ENCODE peak calls at places on chromosomes 7 and 10, in ten cellular contexts. X, I, L, W, S, H, B, T, R and G are unnamed samples.

GRCh38 chr10:11884706-11885423 is 61.7 kb downstream of the PROSER2 start:
- DNase-seq in L (no peak), S (no peak), H (no peak), B (peak; percentile 85), R (no peak), T (no peak), W (no peak), I (no peak), X (no peak), G (no peak)

GRCh38 chr10:124043310-124044142 is 49.9 kb downstream of the CHST15 start:
- DNase-seq in S (no peak), L (no peak), W (no peak), H (peak; percentile 77), T (no peak), B (peak; percentile 67), X (no peak), I (no peak), R (no peak), G (no peak)

GRCh38 chr7:83484266-83484665 is 164.7 kb downstream of the SEMA3E start:
- DNase-seq in I (no peak), X (no peak), W (no peak), T (no peak), B (peak; percentile 72), R (no peak), S (no peak), L (no peak), H (no peak), G (no peak)

GRCh38 chr10:113169853-113170455 is 219.9 kb downstream of the TCF7L2 start:
- DNase-seq in I (no peak), R (no peak), X (no peak), S (no peak), L (no peak), H (no peak), T (no peak), B (no peak), W (no peak), G (no peak)

GRCh38 chr10:58360412-58361004 is 24.7 kb upstream of the TFAM start:
- DNase-seq in B (peak; percentile 52), H (no peak), L (no peak), X (no peak), W (no peak), T (no peak), R (no peak), S (no peak), I (no peak), G (no peak)

GRCh38 chr7:120033114-120033513 is 239.9 kb upstream of the KCND2 start:
- DNase-seq in X (no peak), S (no peak), B (no peak), L (no peak), H (no peak), I (peak; percentile 17), W (peak; percentile 9), R (no peak), T (peak; percentile 66), G (no peak)

GRCh38 chr10:93379366-93380042 is 102.6 kb downstream of the MYOF start:
- DNase-seq in S (no peak), X (no peak), W (peak; percentile 86), I (peak; percentile 59), L (no peak), R (no peak), B (peak; percentile 78), T (no peak), H (no peak), G (no peak)

GRCh38 chr10:127090135-127090534 is 106.3 kb downstream of the INSYN2A start:
- DNase-seq in R (no peak), I (no peak), B (no peak), H (no peak), S (no peak), W (no peak), T (no peak), L (peak; percentile 58), X (no peak), G (no peak)

GRCh38 chr10:30000802-30001571 is 58.4 kb downstream of the JCAD start:
- DNase-seq in I (peak; percentile 95), T (no peak), H (no peak), W (peak; percentile 65), L (peak; percentile 70), X (no peak), S (no peak), R (peak; percentile 75), B (peak; percentile 12), G (no peak)

GRCh38 chr7:65238785-65239184 is 134.9 kb upstream of the ZNF92 start:
- DNase-seq in B (no peak), H (no peak), I (no peak), W (no peak), R (no peak), T (peak; percentile 13), X (no peak), L (no peak), S (no peak), G (no peak)

GRCh38 chr7:93697901-93698300 is 123.4 kb upstream of the CALCR start:
- DNase-seq in X (no peak), R (no peak), L (no peak), T (no peak), W (no peak), B (no peak), H (no peak), S (no peak), I (no peak), G (no peak)

GRCh38 chr7:147556317-147556716 is 1034.2 kb upstream of the C7orf33 start:
- DNase-seq in R (no peak), I (no peak), L (no peak), H (no peak), B (no peak), W (no peak), X (no peak), T (no peak), S (no peak), G (no peak)

GRCh38 chr10:18658301-18658991 is 785 bp upstream of the ARL5B start:
- DNase-seq in R (peak; percentile 18), S (no peak), X (no peak), B (peak; percentile 24), I (peak; percentile 60), W (peak; percentile 16), H (peak; percentile 27), L (peak; percentile 40), T (no peak), G (no peak)

GRCh38 chr10:116101616-116102015 is 171.4 kb downstream of the GFRA1 start:
- DNase-seq in X (no peak), L (no peak), S (no peak), T (no peak), I (no peak), B (no peak), H (no peak), R (no peak), W (no peak), G (no peak)

GRCh38 chr7:81284576-81284975 is 365.7 kb upstream of the SEMA3C start:
- DNase-seq in W (peak; percentile 68), I (peak; percentile 54), B (peak; percentile 77), L (no peak), X (no peak), S (no peak), H (no peak), T (no peak), R (no peak), G (no peak)

GRCh38 chr10:92142512-92142911 is 148.4 kb downstream of the CPEB3 start:
- DNase-seq in L (no peak), B (no peak), X (no peak), T (no peak), I (no peak), H (peak; percentile 27), S (no peak), W (no peak), R (no peak), G (no peak)
- TF ChIP-seq CTCF in L (no peak), B (peak; percentile 6), X (no peak), T (no peak), I (peak; percentile 6), H (peak; percentile 60), S (no peak), W (peak; percentile 38), R (no peak), G (peak; percentile 35)

GRCh38 chr10:61187601-61188000 is 243.6 kb upstream of the RHOBTB1 start:
- DNase-seq in H (no peak), B (no peak), R (no peak), S (no peak), L (no peak), T (no peak), I (no peak), X (no peak), W (no peak), G (no peak)
- TF ChIP-seq CTCF in H (no peak), B (no peak), R (no peak), S (no peak), L (no peak), T (no peak), I (no peak), X (no peak), W (no peak), G (no peak)

GRCh38 chr10:109852718-109853037 is 70.6 kb downstream of the XPNPEP1 start:
- DNase-seq in T (no peak), B (no peak), S (no peak), L (no peak), H (no peak), R (no peak), W (no peak), I (no peak), X (no peak), G (no peak)
- TF ChIP-seq CTCF in T (no peak), B (no peak), S (peak; percentile 27), L (peak; percentile 18), H (peak; percentile 70), R (no peak), W (peak; percentile 55), I (no peak), X (peak; percentile 43), G (peak; percentile 43)

DNA sequence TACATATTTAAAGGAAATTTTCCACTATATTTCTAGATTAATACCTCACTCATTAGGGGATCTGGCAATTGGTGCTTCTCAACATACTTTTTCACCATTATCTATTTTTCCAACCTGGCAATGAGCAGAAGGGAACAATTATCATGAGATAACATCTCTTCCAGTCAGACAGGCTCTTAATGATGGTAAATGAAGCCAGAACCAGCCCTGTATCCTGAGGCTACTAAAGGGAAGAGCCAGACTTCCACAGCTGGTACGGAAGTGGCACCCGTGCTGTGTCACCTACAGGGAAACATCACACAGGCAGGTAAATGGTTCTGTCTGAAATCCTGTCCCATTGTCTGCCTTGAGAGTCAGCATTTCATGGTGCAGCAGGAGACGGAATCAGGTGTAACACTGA is 75.9 kb downstream of the ELMO1 start:
- DNase-seq in X (no peak), I (no peak), L (no peak), H (no peak), B (no peak), T (no peak), R (no peak), S (no peak), W (no peak), G (no peak)
- TF ChIP-seq CTCF in X (no peak), I (no peak), L (no peak), H (no peak), B (no peak), T (no peak), R (no peak), S (no peak), W (no peak), G (no peak)

GRCh38 chr7:155489158-155489840 is 31.4 kb downstream of the EN2 start:
- DNase-seq in W (no peak), I (no peak), X (no peak), T (no peak), L (no peak), R (no peak), H (no peak), S (no peak), B (no peak), G (no peak)
- TF ChIP-seq CTCF in W (no peak), I (no peak), X (no peak), T (no peak), L (no peak), R (no peak), H (no peak), S (no peak), B (no peak), G (no peak)